ENCODE peak calls at places on chromosomes 2 and 18, in four cellular contexts. W is GM19239; S is psoas muscle; Y is stimulated activated CD8-positive, alpha-beta memory T cell treated with anti-CD3 and anti-CD28 coated beads, Interleukin-7, amount 100 ng/mL, for 24 hours. L is an unnamed sample.
A peak's percentile ranks its signal among the peaks of the same experiment; 100 is the strongest.

GRCh38 chr2:231357931-231358330 is 37.6 kb upstream of the B3GNT7 start:
- DNase-seq in W (no peak), S (no peak), Y (no peak), L (no peak)

GRCh38 chr2:71930073-71930681 is 217.5 kb downstream of the CYP26B1 start:
- DNase-seq in W (no peak), S (no peak), Y (no peak), L (no peak)

GRCh38 chr2:144834954-144835633 is 315.2 kb upstream of the ZEB2 start:
- DNase-seq in W (no peak), S (peak; percentile 12), Y (no peak), L (no peak)

GRCh38 chr2:30608643-30609042 is 161.6 kb downstream of the LCLAT1 start:
- DNase-seq in W (no peak), S (no peak), Y (no peak), L (no peak)

GRCh38 chr18:25921677-25922421 is 168.6 kb downstream of the SS18 start:
- DNase-seq in W (peak; percentile 28), S (no peak), Y (peak; percentile 1), L (peak; percentile 36)

GRCh38 chr2:205776139-205776538 is 93.8 kb downstream of the NRP2 start:
- DNase-seq in W (peak; percentile 21), S (peak; percentile 26), Y (peak; percentile 6), L (no peak)

GRCh38 chr2:148022351-148022750 is 1.5 kb downstream of the MBD5 start:
- DNase-seq in W (no peak), S (no peak), Y (no peak), L (no peak)

GRCh38 chr2:102337012-102337411 is 18.6 kb upstream of the IL18R1 start:
- DNase-seq in W (no peak), S (no peak), Y (no peak), L (no peak)

GRCh38 chr2:149719695-149720094 is 132.1 kb upstream of the MMADHC start:
- DNase-seq in W (no peak), S (no peak), Y (no peak), L (no peak)

GRCh38 chr2:211434773-211435172 is 878.4 kb downstream of the CPS1 start:
- DNase-seq in W (no peak), S (no peak), Y (no peak), L (no peak)

GRCh38 chr2:3179626-3180025 is 198.0 kb downstream of the EIPR1 start:
- DNase-seq in W (no peak), S (no peak), Y (no peak), L (no peak)

GRCh38 chr2:122233372-122233771 is 477.9 kb downstream of the TSN start:
- DNase-seq in W (no peak), S (no peak), Y (no peak), L (no peak)

GRCh38 chr18:37524546-37525301 is 40.9 kb downstream of the CELF4 start:
- DNase-seq in W (no peak), S (no peak), Y (no peak), L (no peak)

GRCh38 chr18:73340135-73340934 is 472.5 kb upstream of the NETO1 start:
- DNase-seq in W (no peak), S (no peak), Y (no peak), L (no peak)

GRCh38 chr2:134261398-134262131 is 7.7 kb downstream of the MGAT5 start:
- DNase-seq in W (no peak), S (no peak), Y (no peak), L (no peak)